ENCODE peak calls at places on chromosomes 4 and X, in ten cellular contexts. C is NCI-H1092; J is PC-3; L is NK-92 treated with Interleukin-12 subunit alpha and Interleukin-12 subunit beta, amount 100 ng/mL, for 24 hours; D is effector CD4-positive, alpha-beta T cell; W is left lung; S is left ventricle myocardium inferior; E is endothelial cell; N is iris pigment epithelial cell; O is activated CD4-positive, alpha-beta T cell treated with anti-CD3 and anti-CD28 coated beads, Interleukin-2, amount 10 ng/mL, durations not matched to agents 7 days and 5 days. F is an unnamed sample.

GRCh38 chrX:68083510-68083909 is 349.8 kb downstream of the OPHN1 start:
- DNase-seq in C (no peak), J (no peak), L (no peak), D (no peak), W (no peak), S (no peak), E (no peak), N (peak; percentile 3), O (no peak), F (no peak)

GRCh38 chr4:138035781-138036258 is 206.3 kb downstream of the SLC7A11 start:
- DNase-seq in C (peak; percentile 34), J (peak; percentile 79), L (no peak), D (no peak), W (no peak), S (no peak), E (peak; percentile 31), N (peak; percentile 79), O (no peak), F (no peak)

GRCh38 chrX:109350051-109350450 is 131.8 kb downstream of the GUCY2F start:
- DNase-seq in C (no peak), J (no peak), L (no peak), D (no peak), W (no peak), S (no peak), E (no peak), N (no peak), O (no peak), F (no peak)

GRCh38 chrX:134660627-134661026 is 2.4 kb upstream of the PLAC1 start:
- DNase-seq in C (no peak), J (no peak), L (no peak), D (no peak), W (no peak), S (no peak), E (no peak), N (peak; percentile 34), O (no peak), F (no peak)

GRCh38 chrX:96564595-96564994 is 120.0 kb upstream of the DIAPH2 start:
- DNase-seq in C (no peak), J (no peak), L (no peak), D (no peak), W (no peak), S (no peak), E (no peak), N (no peak), O (no peak), F (no peak)

GRCh38 chrX:10496345-10496965 is 123.9 kb downstream of the MID1 start:
- DNase-seq in C (no peak), J (no peak), L (no peak), D (no peak), W (no peak), S (no peak), E (no peak), N (peak; percentile 91), O (no peak), F (no peak)

GRCh38 chrX:30027636-30028035 is 187.7 kb upstream of the MAGEB2 start:
- DNase-seq in C (no peak), J (peak; percentile 31), L (no peak), D (no peak), W (no peak), S (no peak), E (no peak), N (no peak), O (no peak), F (no peak)

GRCh38 chr4:120842046-120842445 is 80.5 kb downstream of the PRDM5 start:
- DNase-seq in C (no peak), J (no peak), L (no peak), D (no peak), W (no peak), S (no peak), E (no peak), N (peak; percentile 80), O (no peak), F (no peak)

GRCh38 chr4:67869580-67870190 is 14.1 kb downstream of the TMPRSS11D start:
- DNase-seq in C (no peak), J (peak; percentile 15), L (no peak), D (no peak), W (no peak), S (no peak), E (no peak), N (no peak), O (no peak), F (no peak)

GRCh38 chrX:107731831-107732502 is 43.6 kb downstream of the TSC22D3 start:
- DNase-seq in C (peak; percentile 63), J (peak; percentile 84), L (no peak), D (no peak), W (peak; percentile 88), S (peak; percentile 87), E (no peak), N (peak; percentile 63), O (no peak), F (no peak)

GRCh38 chrX:65195621-65196020 is 219.4 kb upstream of the ZC4H2 start:
- DNase-seq in C (no peak), J (no peak), L (no peak), D (no peak), W (no peak), S (no peak), E (no peak), N (no peak), O (no peak), F (no peak)

GRCh38 chr4:6109842-6110560 is 90.3 kb downstream of the JAKMIP1 start:
- DNase-seq in C (no peak), J (peak; percentile 59), L (no peak), D (no peak), W (no peak), S (no peak), E (no peak), N (no peak), O (no peak), F (no peak)

GRCh38 chr4:170009291-170009690 is 16.9 kb downstream of the MFAP3L start:
- DNase-seq in C (no peak), J (no peak), L (no peak), D (no peak), W (no peak), S (no peak), E (no peak), N (peak; percentile 14), O (no peak), F (no peak)

GRCh38 chr4:181728567-181728966 is 514.6 kb upstream of the TENM3 start:
- DNase-seq in C (no peak), J (no peak), L (no peak), D (no peak), W (no peak), S (no peak), E (no peak), N (no peak), O (no peak), F (no peak)

GRCh38 chrX:21959362-21960051 is 19.0 kb downstream of the SMS start:
- DNase-seq in C (no peak), J (no peak), L (no peak), D (no peak), W (no peak), S (no peak), E (no peak), N (no peak), O (no peak), F (no peak)

GRCh38 chr4:147518846-147519767 is 38.2 kb downstream of the EDNRA start:
- DNase-seq in C (peak; percentile 0), J (peak; percentile 74), L (peak; percentile 3), D (peak; percentile 19), W (peak; percentile 45), S (no peak), E (peak; percentile 60), N (peak; percentile 87), O (peak; percentile 57), F (peak; percentile 66)

GRCh38 chr4:37936889-37937498 is 23.2 kb upstream of the PTTG2 start:
- DNase-seq in C (no peak), J (no peak), L (no peak), D (no peak), W (no peak), S (peak; percentile 57), E (no peak), N (no peak), O (no peak), F (no peak)

GRCh38 chr4:113665036-113665435 is 96.5 kb downstream of the CAMK2D start:
- DNase-seq in C (no peak), J (no peak), L (no peak), D (no peak), W (no peak), S (no peak), E (no peak), N (no peak), O (no peak), F (no peak)

GRCh38 chrX:154368630-154369452 is 5.6 kb downstream of the FLNA start:
- DNase-seq in C (no peak), J (peak; percentile 95), L (peak; percentile 92), D (peak; percentile 89), W (peak; percentile 91), S (peak; percentile 68), E (no peak), N (peak; percentile 94), O (peak; percentile 89), F (peak; percentile 93)

GRCh38 chr4:58603951-58604350 is 1493.8 kb upstream of the IGFBP7 start:
- DNase-seq in C (no peak), J (no peak), L (no peak), D (no peak), W (no peak), S (no peak), E (no peak), N (no peak), O (no peak), F (no peak)

GRCh38 chr4:176949022-176949421 is 156.3 kb upstream of the VEGFC start:
- DNase-seq in C (no peak), J (no peak), L (no peak), D (no peak), W (peak; percentile 61), S (peak; percentile 17), E (no peak), N (no peak), O (no peak), F (no peak)

GRCh38 chrX:133600536-133600935 is 185.2 kb upstream of the GPC4 start:
- DNase-seq in C (no peak), J (no peak), L (no peak), D (no peak), W (no peak), S (no peak), E (no peak), N (no peak), O (no peak), F (no peak)

GRCh38 chrX:134075894-134076718 is 90.7 kb upstream of the GPC3 start:
- DNase-seq in C (no peak), J (no peak), L (no peak), D (no peak), W (no peak), S (no peak), E (no peak), N (no peak), O (no peak), F (no peak)

GRCh38 chr4:40321671-40322131 is 13.4 kb upstream of the CHRNA9 start:
- DNase-seq in C (no peak), J (no peak), L (no peak), D (no peak), W (no peak), S (no peak), E (no peak), N (peak; percentile 72), O (no peak), F (no peak)

GRCh38 chrX:69192603-69193002 is 27.4 kb upstream of the PJA1 start:
- DNase-seq in C (no peak), J (no peak), L (no peak), D (no peak), W (no peak), S (no peak), E (no peak), N (no peak), O (no peak), F (no peak)

GRCh38 chr4:108683479-108683878 is 33.1 kb downstream of the OSTC start:
- DNase-seq in C (no peak), J (peak; percentile 49), L (no peak), D (no peak), W (no peak), S (no peak), E (no peak), N (peak; percentile 64), O (no peak), F (no peak)

GRCh38 chrX:97398030-97398551 is 514.4 kb downstream of the RPA4 start:
- DNase-seq in C (no peak), J (peak; percentile 16), L (no peak), D (no peak), W (no peak), S (no peak), E (no peak), N (peak; percentile 69), O (no peak), F (peak; percentile 56)